ENCODE peak calls at places on chromosomes 12 and 14, in six cellular contexts. V is GM23248, Y is PC-3, J is HCT116, T is SK-N-SH, Z is Karpas-422. E is an unnamed sample.

GRCh38 chr14:26252176-26252575 is 345.7 kb downstream of the NOVA1 start:
- DNase-seq in J (no peak), V (no peak), Y (no peak), Z (no peak), T (no peak), E (no peak)

GRCh38 chr12:54350743-54351142 is 13.5 kb downstream of the GPR84 start:
- DNase-seq in Y (no peak), Z (no peak), J (no peak), T (no peak), V (no peak), E (no peak)

GRCh38 chr12:144650-145284 is 69.2 kb downstream of the SLC6A12 start:
- DNase-seq in J (no peak), V (no peak), Z (no peak), Y (no peak), T (no peak), E (peak; percentile 53)

GRCh38 chr14:74582910-74583581 is 29.0 kb downstream of the LTBP2 start:
- DNase-seq in T (no peak), Z (no peak), V (peak; percentile 62), J (no peak), Y (peak; percentile 55), E (no peak)

GRCh38 chr12:95653761-95654546 is 102.7 kb upstream of the USP44 start:
- DNase-seq in V (peak; percentile 90), Y (peak; percentile 82), T (no peak), J (peak; percentile 13), Z (peak; percentile 60), E (no peak)

GRCh38 chr12:54658306-54659264 is 10.4 kb upstream of the DCD start:
- DNase-seq in J (peak; percentile 60), Z (peak; percentile 88), Y (peak; percentile 60), T (peak; percentile 38), V (peak; percentile 56), E (peak; percentile 70)

GRCh38 chr14:92684801-92685560 is 63.4 kb downstream of the LGMN start:
- DNase-seq in Z (no peak), V (no peak), J (no peak), Y (no peak), T (no peak), E (no peak)

GRCh38 chr14:56474419-56475022 is 105.1 kb upstream of the TMEM260 start:
- DNase-seq in Y (peak; percentile 93), J (peak; percentile 23), Z (peak; percentile 87), T (peak; percentile 43), V (peak; percentile 59), E (peak; percentile 36)

GRCh38 chr12:51622564-51622963 is 31.5 kb downstream of the SCN8A start:
- DNase-seq in T (no peak), Z (no peak), J (no peak), V (peak; percentile 80), Y (peak; percentile 65), E (no peak)

GRCh38 chr12:68591716-68592437 is 18.8 kb upstream of the RAP1B start:
- DNase-seq in Y (no peak), T (no peak), V (no peak), J (no peak), Z (no peak), E (peak; percentile 80)

GRCh38 chr12:100372846-100373245 is 16.0 kb downstream of the SLC17A8 start:
- DNase-seq in J (no peak), T (no peak), Z (no peak), V (no peak), Y (no peak), E (no peak)

GRCh38 chr14:77208266-77208978 is 26.8 kb downstream of the TMEM63C start:
- DNase-seq in Z (peak; percentile 81), T (peak; percentile 39), V (peak; percentile 79), Y (peak; percentile 87), J (no peak), E (no peak)

GRCh38 chr12:68978678-68979077 is 45.7 kb upstream of the CPM start:
- DNase-seq in T (no peak), J (no peak), Y (no peak), V (no peak), Z (no peak), E (no peak)

GRCh38 chr12:42893802-42894201 is 304.3 kb upstream of the PRICKLE1 start:
- DNase-seq in Z (no peak), T (no peak), Y (no peak), J (no peak), V (no peak), E (no peak)

GRCh38 chr12:130920711-130921381 is 32.9 kb upstream of the ADGRD1 start:
- DNase-seq in Y (no peak), J (no peak), T (no peak), V (peak; percentile 90), Z (no peak), E (no peak)

GRCh38 chr12:43957732-43958131 is 121.9 kb downstream of the TMEM117 start:
- DNase-seq in Y (peak; percentile 79), V (peak; percentile 79), Z (peak; percentile 77), J (peak; percentile 37), T (peak; percentile 52), E (peak; percentile 64)

GRCh38 chr12:76471579-76471978 is 88.0 kb downstream of the OSBPL8 start:
- DNase-seq in Z (peak; percentile 65), Y (no peak), V (no peak), T (no peak), J (no peak), E (no peak)

GRCh38 chr14:69354383-69355154 is 43.5 kb downstream of the ERH start:
- DNase-seq in Z (peak; percentile 64), V (no peak), J (no peak), T (no peak), Y (no peak), E (peak; percentile 87)

GRCh38 chr12:105986779-105987686 is 151.7 kb downstream of the NUAK1 start:
- DNase-seq in J (no peak), Z (no peak), T (no peak), Y (no peak), V (peak; percentile 90), E (peak; percentile 55)

GRCh38 chr12:25977047-25977446 is 18.6 kb downstream of the RASSF8 start:
- DNase-seq in Y (no peak), V (peak; percentile 92), J (no peak), Z (no peak), T (no peak), E (no peak)

DNA sequence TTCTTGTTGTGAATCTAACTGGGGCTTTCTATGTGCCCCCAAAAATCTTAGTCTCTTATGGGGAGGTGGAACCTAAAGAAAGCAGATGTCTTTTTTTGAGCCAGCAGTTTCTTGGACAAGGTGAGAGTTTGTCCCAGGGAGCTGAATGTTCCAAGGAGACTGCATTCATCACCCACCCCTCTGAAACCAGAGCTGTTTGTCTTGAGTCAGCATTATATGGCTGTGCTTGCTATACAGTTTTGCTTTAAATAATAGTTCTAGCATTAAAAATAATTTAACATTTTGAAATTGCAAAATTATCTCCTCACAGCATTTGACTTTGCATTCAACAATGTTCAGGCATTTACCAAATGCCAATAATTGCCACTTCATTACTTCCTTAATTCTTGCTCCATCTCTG is 813.3 kb downstream of the BCL11B start:
- DNase-seq in V (no peak), Z (no peak), T (no peak), Y (no peak), J (no peak), E (no peak)
- H3K9me2 ChIP-seq in V (no peaks in the 10 kb centered on the region), Z (no peaks in the 10 kb centered on the region), T (no peaks in the 10 kb centered on the region), Y (no peaks in the 10 kb centered on the region), J (no peaks in the 10 kb centered on the region), E (no peaks in the 10 kb centered on the region)

GRCh38 chr12:122130150-122130549 is 43.9 kb downstream of the IL31 start:
- DNase-seq in Y (peak; percentile 84), T (no peak), Z (no peak), J (peak; percentile 28), V (peak; percentile 38), E (no peak)
- H3K9ac ChIP-seq in Y (peak overlapping the region; percentile 9), T (no peak overlapping the region), Z (no peak overlapping the region), J (peak overlapping the region; percentile 49), V (no peak overlapping the region), E (no peak overlapping the region)

GRCh38 chr14:80108430-80108829 is 102.9 kb downstream of the DIO2 start:
- DNase-seq in Z (no peak), V (no peak), T (no peak), J (no peak), Y (no peak), E (no peak)
- H3K4me1 ChIP-seq in Z (no peaks in the 10 kb centered on the region), V (no peaks in the 10 kb centered on the region), T (no peaks in the 10 kb centered on the region), J (no peaks in the 10 kb centered on the region), Y (no peaks in the 10 kb centered on the region), E (no peaks in the 10 kb centered on the region)

GRCh38 chr14:101970830-101971400 is 6.5 kb downstream of the DYNC1H1 start:
- DNase-seq in V (no peak), Z (peak; percentile 77), T (no peak), Y (no peak), J (no peak), E (no peak)

GRCh38 chr14:101972126-101972785 is 7.9 kb downstream of the DYNC1H1 start:
- DNase-seq in Z (no peak), T (peak; percentile 37), J (peak; percentile 91), V (peak; percentile 100), Y (peak; percentile 100), E (no peak)

GRCh38 chr14:101966742-101967141 is 2.4 kb downstream of the DYNC1H1 start:
- DNase-seq in J (no peak), Y (peak; percentile 30), T (no peak), V (no peak), Z (no peak), E (no peak)

GRCh38 chr14:101968186-101968585 is 3.8 kb downstream of the DYNC1H1 start:
- DNase-seq in T (no peak), V (no peak), Y (no peak), Z (no peak), J (no peak), E (no peak)

GRCh38 chr14:101969480-101969879 is 5.1 kb downstream of the DYNC1H1 start:
- DNase-seq in J (no peak), Z (peak; percentile 80), V (no peak), T (no peak), Y (no peak), E (no peak)
- H3K9me2 ChIP-seq in J (no peaks in the 10 kb centered on the region), Z (no peaks in the 10 kb centered on the region), V (no peaks in the 10 kb centered on the region), T (no peaks in the 10 kb centered on the region), Y (no peaks in the 10 kb centered on the region), E (no peaks in the 10 kb centered on the region)

DNA sequence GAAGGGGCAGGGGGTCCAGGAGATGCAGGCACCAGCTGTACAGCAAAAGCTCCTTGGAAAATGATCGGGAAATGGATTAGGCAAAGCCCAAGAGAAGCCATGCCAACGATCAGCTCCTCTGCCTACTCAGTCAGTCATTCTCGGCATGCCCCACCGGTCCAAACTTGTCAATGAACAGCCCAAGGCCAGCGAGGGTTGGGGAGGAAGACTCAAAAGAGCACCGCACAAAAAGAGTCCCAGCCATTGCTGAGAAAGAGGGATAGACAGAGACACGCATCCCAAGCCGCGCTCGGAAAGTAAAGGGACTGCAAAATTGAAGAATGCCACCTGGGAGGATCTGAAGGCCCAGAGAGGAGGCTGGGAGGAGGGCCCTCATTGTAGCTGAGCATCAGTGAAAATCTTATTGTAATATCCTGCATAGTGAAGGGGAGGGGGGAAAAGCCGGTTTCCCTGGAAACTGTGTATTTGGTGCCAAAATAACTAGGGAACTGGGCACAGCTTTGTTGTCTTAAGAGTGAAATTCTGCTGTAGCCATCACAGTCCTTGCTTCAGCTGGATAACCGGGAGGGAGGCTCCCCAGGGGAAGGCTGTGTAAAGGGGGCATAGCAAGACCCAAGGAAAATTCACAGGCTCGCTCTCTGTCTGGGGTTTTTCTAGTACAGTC is 4.7 kb downstream of the KDM2B start:
- DNase-seq in V (peak; percentile 18), Z (no peak), J (no peak), Y (no peak), T (no peak), E (no peak)
- H3K9ac ChIP-seq in V (peak overlapping the region; percentile 88), Z (no peak overlapping the region), J (no peak overlapping the region), Y (peak overlapping the region; percentile 67), T (peak overlapping the region; percentile 70), E (no peak overlapping the region)

GRCh38 chr12:1807489-1807888 is 12.9 kb upstream of the LRTM2 start:
- DNase-seq in Y (no peak), T (no peak), Z (no peak), J (no peak), V (no peak), E (no peak)
- H3K4me1 ChIP-seq in Y (no peaks in the 10 kb centered on the region), T (no peaks in the 10 kb centered on the region), Z (peaks cover 6% of the 10 kb centered on the region), J (peaks cover 9% of the 10 kb centered on the region), V (peaks cover 6% of the 10 kb centered on the region), E (peaks cover 6% of the 10 kb centered on the region)